ENCODE peak calls at places on chromosome 16, in nine cellular contexts. W, U, T, G, L, Z, C, D and I are unnamed samples.

GRCh38 chr16:87000007-87000406 is 317.2 kb downstream of the C16orf95 start:
- DNase-seq in W (no peak), U (no peak), T (no peak), G (no peak), L (no peak), Z (no peak), C (no peak), D (no peak), I (no peak)

GRCh38 chr16:35749253-35750141 is 2290.1 kb downstream of the TP53TG3F start:
- DNase-seq in W (no peak), U (no peak), T (peak), G (no peak), L (no peak), Z (no peak), C (no peak), D (no peak), I (no peak)

GRCh38 chr16:25037632-25038031 is 22.5 kb upstream of the ARHGAP17 start:
- DNase-seq in W (no peak), U (no peak), T (no peak), G (no peak), L (no peak), Z (no peak), C (no peak), D (no peak), I (no peak)

GRCh38 chr16:22355487-22355908 is 18.9 kb downstream of the CDR2 start:
- DNase-seq in W (no peak), U (no peak), T (no peak), G (no peak), L (no peak), Z (no peak), C (no peak), D (no peak), I (no peak)

GRCh38 chr16:47687694-47688093 is 226.6 kb downstream of the PHKB start:
- DNase-seq in W (no peak), U (no peak), T (no peak), G (no peak), L (no peak), Z (no peak), C (peak), D (no peak), I (no peak)

GRCh38 chr16:28548306-28548802 is 5.4 kb upstream of the SGF29 start:
- DNase-seq in W (no peak), U (no peak), T (no peak), G (no peak), L (no peak), Z (no peak), C (no peak), D (no peak), I (no peak)

GRCh38 chr16:79089735-79090284 is 510.7 kb downstream of the MAF start:
- DNase-seq in W (peak), U (no peak), T (no peak), G (no peak), L (no peak), Z (peak), C (no peak), D (no peak), I (no peak)

GRCh38 chr16:55643161-55643970 is 12.4 kb upstream of the SLC6A2 start:
- DNase-seq in W (no peak), U (no peak), T (no peak), G (no peak), L (peak), Z (no peak), C (peak), D (no peak), I (no peak)

GRCh38 chr16:30028438-30029093 is 2.5 kb downstream of the TLCD3B start:
- DNase-seq in W (no peak), U (no peak), T (no peak), G (no peak), L (no peak), Z (no peak), C (peak), D (no peak), I (no peak)

GRCh38 chr16:972316-973002 is 1.7 kb upstream of the LMF1 start:
- DNase-seq in W (no peak), U (no peak), T (no peak), G (no peak), L (no peak), Z (no peak), C (no peak), D (no peak), I (no peak)

GRCh38 chr16:2786061-2786825 is 1.1 kb downstream of the PRSS33 start:
- DNase-seq in W (no peak), U (no peak), T (no peak), G (no peak), L (no peak), Z (no peak), C (no peak), D (no peak), I (no peak)

GRCh38 chr16:303760-304505 is 21.0 kb downstream of the PDIA2 start:
- DNase-seq in W (no peak), U (no peak), T (no peak), G (no peak), L (no peak), Z (no peak), C (no peak), D (no peak), I (no peak)

GRCh38 chr16:35252356-35252936 is 1793.0 kb downstream of the TP53TG3F start:
- DNase-seq in W (no peak), U (no peak), T (no peak), G (no peak), L (peak), Z (no peak), C (peak), D (peak), I (no peak)